ENCODE peak calls at places on chromosomes 2 and 18, in ten cellular contexts. N is H54; M is retina; Y is NCI-H460; O is T-helper 1 cell; A is RWPE1; K is endothelial cell; E is brain microvascular endothelial cell; T is HTR-8/SVneo; Z is effector CD4-positive, alpha-beta T cell. P is an unnamed sample.

GRCh38 chr2:194004590-194005206 is 1652.3 kb upstream of the SLC39A10 start:
- DNase-seq in N (no peak), M (no peak), Y (no peak), O (no peak), A (peak; percentile 1), K (no peak), E (no peak), T (no peak), Z (no peak), P (no peak)

GRCh38 chr2:102046135-102046901 is 54.6 kb downstream of the IL1R2 start:
- DNase-seq in N (no peak), M (no peak), Y (no peak), O (no peak), A (no peak), K (peak; percentile 22), E (peak; percentile 39), T (no peak), Z (no peak), P (no peak)

GRCh38 chr2:40363631-40364030 is 88.3 kb downstream of the SLC8A1 start:
- DNase-seq in N (no peak), M (peak; percentile 72), Y (peak; percentile 63), O (no peak), A (no peak), K (no peak), E (no peak), T (no peak), Z (no peak), P (no peak)

GRCh38 chr2:137117385-137117784 is 352.0 kb downstream of the THSD7B start:
- DNase-seq in N (no peak), M (no peak), Y (no peak), O (no peak), A (peak; percentile 22), K (no peak), E (peak; percentile 30), T (peak; percentile 13), Z (no peak), P (no peak)

GRCh38 chr2:42788478-42788793 is 3.9 kb downstream of the HAAO start:
- DNase-seq in N (no peak), M (no peak), Y (no peak), O (no peak), A (no peak), K (no peak), E (no peak), T (no peak), Z (no peak), P (no peak)

GRCh38 chr18:69580107-69580506 is 179.4 kb downstream of the DOK6 start:
- DNase-seq in N (no peak), M (no peak), Y (no peak), O (peak; percentile 33), A (no peak), K (peak; percentile 7), E (no peak), T (no peak), Z (no peak), P (no peak)

GRCh38 chr2:102229141-102229764 is 42.4 kb downstream of the IL1RL2 start:
- DNase-seq in N (no peak), M (no peak), Y (no peak), O (no peak), A (no peak), K (no peak), E (no peak), T (no peak), Z (no peak), P (no peak)

GRCh38 chr2:42025151-42025582 is 22.7 kb upstream of the PKDCC start:
- DNase-seq in N (no peak), M (peak; percentile 39), Y (no peak), O (no peak), A (no peak), K (peak; percentile 26), E (peak; percentile 34), T (peak; percentile 68), Z (no peak), P (no peak)

GRCh38 chr2:230872151-230872967 is 7.6 kb downstream of the ITM2C start:
- DNase-seq in N (no peak), M (no peak), Y (no peak), O (no peak), A (no peak), K (no peak), E (no peak), T (no peak), Z (no peak), P (no peak)

GRCh38 chr18:3008546-3008945 is 4.4 kb downstream of the LPIN2 start:
- DNase-seq in N (peak; percentile 39), M (no peak), Y (peak; percentile 29), O (no peak), A (no peak), K (no peak), E (peak; percentile 64), T (no peak), Z (no peak), P (no peak)

GRCh38 chr18:72155327-72155726 is 388.8 kb downstream of the CBLN2 start:
- DNase-seq in N (no peak), M (no peak), Y (no peak), O (no peak), A (no peak), K (no peak), E (no peak), T (no peak), Z (no peak), P (no peak)

GRCh38 chr2:6968319-6969100 is 51.3 kb downstream of the RNF144A start:
- DNase-seq in N (no peak), M (no peak), Y (no peak), O (no peak), A (no peak), K (no peak), E (peak; percentile 29), T (no peak), Z (no peak), P (no peak)

GRCh38 chr2:130391872-130392670 is 36.2 kb downstream of the PTPN18 start:
- DNase-seq in N (no peak), M (no peak), Y (no peak), O (no peak), A (no peak), K (no peak), E (no peak), T (no peak), Z (no peak), P (no peak)

GRCh38 chr2:239106314-239106908 is 258.5 kb downstream of the TWIST2 start:
- DNase-seq in N (peak; percentile 90), M (peak; percentile 40), Y (peak; percentile 73), O (no peak), A (peak; percentile 78), K (peak; percentile 74), E (peak; percentile 60), T (peak; percentile 86), Z (no peak), P (no peak)

GRCh38 chr2:105248316-105249070 is 7.0 kb downstream of the GPR45 start:
- DNase-seq in N (no peak), M (no peak), Y (no peak), O (no peak), A (no peak), K (no peak), E (no peak), T (no peak), Z (no peak), P (no peak)

GRCh38 chr2:41409328-41409727 is 638.5 kb upstream of the PKDCC start:
- DNase-seq in N (no peak), M (no peak), Y (no peak), O (no peak), A (no peak), K (no peak), E (no peak), T (no peak), Z (no peak), P (no peak)

GRCh38 chr2:210315015-210315807 is at the start of gene MYL1:
- DNase-seq in N (no peak), M (no peak), Y (no peak), O (no peak), A (no peak), K (no peak), E (no peak), T (no peak), Z (no peak), P (no peak)

GRCh38 chr2:172962824-172963223 is 112.8 kb upstream of the MAP3K20 start:
- DNase-seq in N (no peak), M (no peak), Y (no peak), O (peak; percentile 10), A (no peak), K (no peak), E (peak; percentile 74), T (no peak), Z (no peak), P (no peak)

GRCh38 chr18:55322176-55322735 is 265.7 kb downstream of the TCF4 start:
- DNase-seq in N (no peak), M (peak; percentile 94), Y (peak; percentile 26), O (no peak), A (peak; percentile 14), K (peak; percentile 50), E (peak; percentile 90), T (peak; percentile 41), Z (no peak), P (peak; percentile 77)

GRCh38 chr2:233821196-233821595 is 33.1 kb downstream of the HJURP start:
- DNase-seq in N (no peak), M (no peak), Y (no peak), O (no peak), A (no peak), K (no peak), E (no peak), T (no peak), Z (no peak), P (no peak)

GRCh38 chr18:26813043-26813442 is 52.5 kb downstream of the AQP4 start:
- DNase-seq in N (no peak), M (no peak), Y (peak; percentile 28), O (no peak), A (peak; percentile 13), K (peak; percentile 45), E (no peak), T (peak; percentile 2), Z (no peak), P (no peak)

GRCh38 chr2:171595456-171595855 is 73.2 kb downstream of the CYBRD1 start:
- DNase-seq in N (no peak), M (no peak), Y (no peak), O (no peak), A (no peak), K (no peak), E (no peak), T (no peak), Z (no peak), P (no peak)

GRCh38 chr2:197515277-197515797 is 529 bp upstream of the MOB4 start:
- DNase-seq in N (no peak), M (no peak), Y (peak; percentile 96), O (no peak), A (no peak), K (no peak), E (no peak), T (no peak), Z (no peak), P (no peak)

GRCh38 chr2:11144077-11144723 is 11.1 kb upstream of the SLC66A3 start:
- DNase-seq in N (no peak), M (no peak), Y (no peak), O (no peak), A (no peak), K (no peak), E (no peak), T (no peak), Z (no peak), P (no peak)

GRCh38 chr18:12944724-12945123 is 3.1 kb upstream of the SEH1L start:
- DNase-seq in N (peak; percentile 12), M (no peak), Y (no peak), O (no peak), A (no peak), K (no peak), E (peak; percentile 9), T (no peak), Z (no peak), P (no peak)

GRCh38 chr2:23241106-23241505 is 143.9 kb upstream of the KLHL29 start:
- DNase-seq in N (no peak), M (no peak), Y (no peak), O (no peak), A (no peak), K (no peak), E (no peak), T (no peak), Z (no peak), P (no peak)

GRCh38 chr2:217622205-217622621 is 380.6 kb downstream of the TNS1 start:
- DNase-seq in N (no peak), M (peak; percentile 72), Y (no peak), O (no peak), A (no peak), K (no peak), E (peak; percentile 47), T (peak; percentile 48), Z (no peak), P (no peak)

GRCh38 chr2:51103205-51103604 is 71.3 kb upstream of the NRXN1 start:
- DNase-seq in N (peak; percentile 47), M (peak; percentile 36), Y (no peak), O (no peak), A (no peak), K (peak; percentile 11), E (peak; percentile 87), T (peak; percentile 54), Z (no peak), P (no peak)